ENCODE peak calls at places on chromosomes 1 and 21, in seven cellular contexts. M, B, K, Y, G, C and O are unnamed samples. For H3K9me3, the result is how much of the 10 kb centered on the place peaks cover.

GRCh38 chr1:207248544-207249206 is 72.8 kb upstream of the CD55 start:
- DNase-seq in M (no peak), B (no peak), K (no peak), Y (no peak), G (no peak), C (no peak), O (no peak)

GRCh38 chr1:27296773-27297214 is 25.2 kb upstream of the TMEM222 start:
- DNase-seq in M (peak), B (peak), K (peak), Y (peak), G (peak), C (peak), O (peak)

GRCh38 chr1:99645699-99646531 is at the start of gene PALMD:
- DNase-seq in M (peak), B (peak), K (peak), Y (peak), G (peak), C (peak), O (peak)

GRCh38 chr21:44930543-44930981 is 9.3 kb upstream of the SLX9 start:
- DNase-seq in M (no peak), B (peak), K (no peak), Y (peak), G (peak), C (no peak), O (no peak)

GRCh38 chr1:18299441-18300338 is 181.0 kb upstream of the KLHDC7A start:
- DNase-seq in M (peak), B (peak), K (peak), Y (peak), G (no peak), C (no peak), O (peak)

GRCh38 chr21:35254006-35254751 is 205.1 kb upstream of the RUNX1 start:
- DNase-seq in M (no peak), B (peak), K (no peak), Y (peak), G (peak), C (no peak), O (no peak)

GRCh38 chr1:14217384-14217783 is 381.1 kb upstream of the KAZN start:
- DNase-seq in M (no peak), B (no peak), K (no peak), Y (no peak), G (no peak), C (no peak), O (no peak)

GRCh38 chr1:97739596-97740103 is 181.2 kb downstream of the DPYD start:
- DNase-seq in M (no peak), B (no peak), K (no peak), Y (no peak), G (no peak), C (no peak), O (no peak)

GRCh38 chr1:87927391-87928073 is 598.9 kb downstream of the LMO4 start:
- DNase-seq in M (no peak), B (no peak), K (no peak), Y (peak), G (no peak), C (no peak), O (no peak)

GRCh38 chr1:54833146-54833545 is 32.0 kb upstream of the TTC22 start:
- DNase-seq in M (no peak), B (no peak), K (no peak), Y (no peak), G (no peak), C (no peak), O (no peak)

GRCh38 chr1:75170006-75170405 is 35.8 kb downstream of the LHX8 start:
- DNase-seq in M (no peak), B (no peak), K (no peak), Y (no peak), G (no peak), C (no peak), O (no peak)

GRCh38 chr1:166379447-166379846 is 212.6 kb upstream of the FAM78B start:
- DNase-seq in M (no peak), B (no peak), K (no peak), Y (peak), G (no peak), C (no peak), O (no peak)

GRCh38 chr1:35536551-35537162 is 20.5 kb downstream of the KIAA0319L start:
- DNase-seq in M (no peak), B (no peak), K (no peak), Y (no peak), G (no peak), C (no peak), O (no peak)

GRCh38 chr21:44551290-44552015 is at the start of gene KRTAP10-2:
- DNase-seq in M (no peak), B (no peak), K (peak), Y (no peak), G (peak), C (no peak), O (no peak)

GRCh38 chr1:162631546-162632233 is 574 bp upstream of the DDR2 start:
- DNase-seq in M (no peak), B (no peak), K (no peak), Y (no peak), G (no peak), C (no peak), O (peak)

GRCh38 chr1:208461680-208462079 is 217.5 kb upstream of the PLXNA2 start:
- DNase-seq in M (no peak), B (no peak), K (no peak), Y (peak), G (no peak), C (no peak), O (no peak)

GRCh38 chr1:110594466-110595076 is 11.6 kb downstream of the KCNA2 start:
- DNase-seq in M (no peak), B (peak), K (no peak), Y (no peak), G (no peak), C (no peak), O (no peak)

GRCh38 chr1:201503397-201504176 is 3.3 kb downstream of the CSRP1 start:
- DNase-seq in M (peak), B (no peak), K (peak), Y (peak), G (peak), C (no peak), O (no peak)

GRCh38 chr21:39000496-39000895 is 182.8 kb downstream of the PSMG1 start:
- DNase-seq in M (no peak), B (no peak), K (no peak), Y (peak), G (no peak), C (no peak), O (no peak)

GRCh38 chr1:173097001-173097400 is 46.3 kb upstream of the TNFSF18 start:
- DNase-seq in M (no peak), B (no peak), K (no peak), Y (peak), G (no peak), C (no peak), O (no peak)

GRCh38 chr21:35827004-35827403 is 233.3 kb downstream of the SETD4 start:
- DNase-seq in M (no peak), B (no peak), K (no peak), Y (peak), G (no peak), C (no peak), O (no peak)

GRCh38 chr1:231118704-231119453 is 43.0 kb upstream of the TRIM67 start:
- DNase-seq in M (no peak), B (no peak), K (no peak), Y (no peak), G (no peak), C (no peak), O (no peak)

GRCh38 chr21:39125752-39126485 is 57.3 kb downstream of the PSMG1 start:
- DNase-seq in M (peak), B (peak), K (peak), Y (peak), G (peak), C (peak), O (peak)

GRCh38 chr1:229127301-229127700 is 143.6 kb upstream of the RAB4A start:
- DNase-seq in M (no peak), B (no peak), K (no peak), Y (no peak), G (no peak), C (no peak), O (no peak)

GRCh38 chr1:2946291-2946690 is 75.0 kb upstream of the ACTRT2 start:
- DNase-seq in M (no peak), B (no peak), K (no peak), Y (no peak), G (no peak), C (no peak), O (no peak)
- H3K9me3 ChIP-seq in M (under half), B (under half), K (half or more), Y (under half), G (under half), C (under half), O (under half)

DNA sequence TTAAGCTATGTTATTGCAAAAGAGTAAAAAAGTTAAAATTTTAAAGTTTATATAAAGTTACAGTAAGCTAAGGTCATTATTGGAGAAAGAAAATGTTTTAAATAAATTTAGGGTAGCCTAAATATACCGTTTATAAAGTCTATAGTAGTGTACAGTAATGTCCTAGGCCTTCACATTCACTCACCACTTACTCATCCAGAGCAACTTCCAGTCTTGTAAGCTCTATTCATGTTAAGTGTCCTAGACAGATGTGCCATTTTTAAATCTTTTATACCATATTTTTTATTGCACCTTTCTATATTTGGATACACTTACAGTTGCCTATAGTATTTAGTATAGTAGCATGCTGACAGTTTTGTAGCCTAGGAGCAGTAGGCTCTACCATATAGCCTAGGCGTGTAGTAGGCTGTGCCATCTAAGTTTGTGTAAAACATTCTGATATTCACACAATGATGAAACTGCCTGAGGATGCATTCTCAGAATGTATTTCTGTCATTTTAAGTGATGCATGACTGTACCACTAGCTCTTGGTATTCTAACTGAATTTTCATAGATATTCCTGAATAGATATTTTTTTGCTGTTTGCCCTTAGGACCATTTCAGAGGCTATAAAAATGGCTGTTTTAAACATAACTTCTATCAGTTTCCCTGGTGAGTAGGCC is 26.8 kb downstream of the PPP2R5A start:
- DNase-seq in M (no peak), B (no peak), K (no peak), Y (peak), G (no peak), C (no peak), O (no peak)
- H3K9me3 ChIP-seq in M (under half), B (under half), K (under half), Y (under half), G (under half), C (under half), O (under half)

GRCh38 chr1:152901631-152902030 is 6.7 kb upstream of the IVL start:
- DNase-seq in M (no peak), B (no peak), K (no peak), Y (peak), G (no peak), C (no peak), O (no peak)

GRCh38 chr1:152907686-152908601 is at the start of gene IVL:
- DNase-seq in M (no peak), B (no peak), K (no peak), Y (peak), G (no peak), C (no peak), O (no peak)

GRCh38 chr1:152904688-152905440 is 3.5 kb upstream of the IVL start:
- DNase-seq in M (no peak), B (no peak), K (no peak), Y (no peak), G (no peak), C (no peak), O (no peak)

GRCh38 chr1:152902676-152903075 is 5.7 kb upstream of the IVL start:
- DNase-seq in M (no peak), B (no peak), K (no peak), Y (no peak), G (no peak), C (no peak), O (no peak)

DNA sequence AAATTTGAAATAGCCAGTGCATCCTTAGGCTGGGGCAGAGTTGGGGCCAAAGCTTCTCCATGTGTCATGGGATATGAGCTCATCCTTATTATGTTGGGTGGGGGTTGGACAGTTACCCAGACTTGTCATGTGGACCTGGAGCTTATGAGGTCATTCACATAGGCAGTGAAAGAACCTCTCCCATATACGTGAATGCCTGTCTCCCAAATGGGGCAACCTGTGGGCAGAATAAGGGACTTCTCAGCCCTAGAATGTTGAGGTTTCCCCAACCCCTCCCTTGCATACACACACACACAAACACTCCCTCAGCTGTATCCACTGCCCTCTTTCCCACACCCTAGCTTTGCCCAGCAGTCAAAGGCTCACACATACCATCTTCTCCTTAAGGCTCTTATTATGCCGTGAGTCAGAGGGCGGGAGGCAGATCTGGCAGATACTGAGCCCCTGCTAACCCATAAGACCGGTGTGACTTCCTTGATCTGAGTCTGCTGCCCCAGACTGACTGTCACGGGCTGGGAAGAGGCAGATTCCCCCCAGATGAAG is 2.3 kb upstream of the IVL start:
- DNase-seq in M (no peak), B (no peak), K (no peak), Y (peak), G (no peak), C (no peak), O (no peak)
- H3K9me3 ChIP-seq in M (under half), B (under half), K (under half), Y (under half), G (under half), C (under half), O (under half)

DNA sequence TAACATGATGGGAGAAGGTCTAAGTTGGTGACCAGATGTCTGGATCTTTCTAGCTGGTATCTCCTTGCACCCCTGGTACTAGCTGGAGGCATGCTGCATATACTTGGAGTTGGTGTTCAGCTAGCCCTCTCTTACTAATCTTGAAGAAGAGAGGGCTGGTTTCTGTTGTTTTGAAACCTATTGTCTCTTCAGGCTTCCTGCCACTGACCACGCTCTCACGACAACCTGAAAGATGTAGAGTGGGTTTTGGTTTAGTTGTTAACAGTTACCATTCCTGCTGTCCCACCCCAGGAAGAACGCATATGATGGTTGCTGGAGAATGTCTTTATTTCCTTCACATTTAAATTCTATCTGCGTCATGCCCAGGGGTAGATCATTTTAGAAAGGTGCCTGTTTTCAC is 3.6 kb downstream of the MAN1C1 start:
- DNase-seq in M (no peak), B (no peak), K (no peak), Y (no peak), G (no peak), C (no peak), O (no peak)
- H3K9me3 ChIP-seq in M (under half), B (under half), K (under half), Y (under half), G (under half), C (under half), O (under half)

GRCh38 chr1:2879026-2879425 is 77.5 kb upstream of the TTC34 start:
- DNase-seq in M (no peak), B (no peak), K (no peak), Y (no peak), G (no peak), C (peak), O (no peak)
- H3K9me3 ChIP-seq in M (under half), B (under half), K (half or more), Y (under half), G (under half), C (under half), O (under half)